ENCODE peak calls at places on chromosomes 5 and 9, in five cellular contexts. X is heart left ventricle, R is astrocyte, H is AG09309, C is GM06990. V is an unnamed sample.

GRCh38 chr5:124810420-124810819 is 64.0 kb upstream of the ZNF608 start:
- DNase-seq in X (no peak), R (no peak), H (no peak), C (no peak), V (no peak)

GRCh38 chr5:138789771-138790242 is 36.6 kb downstream of the CTNNA1 start:
- DNase-seq in X (no peak), R (no peak), H (no peak), C (peak; percentile 7), V (no peak)

GRCh38 chr5:103434057-103434456 is 128.5 kb downstream of the NUDT12 start:
- DNase-seq in X (no peak), R (no peak), H (no peak), C (no peak), V (no peak)

GRCh38 chr5:197892-198489 is 6.7 kb downstream of the LRRC14B start:
- DNase-seq in X (no peak), R (no peak), H (no peak), C (no peak), V (no peak)

GRCh38 chr9:136899196-136899595 is 12.9 kb downstream of the TRAF2 start:
- DNase-seq in X (no peak), R (no peak), H (no peak), C (peak; percentile 71), V (no peak)

GRCh38 chr5:33761139-33761538 is 130.7 kb downstream of the ADAMTS12 start:
- DNase-seq in X (no peak), R (peak; percentile 67), H (no peak), C (no peak), V (no peak)

GRCh38 chr9:5749306-5749705 is 83.6 kb downstream of the ERMP1 start:
- DNase-seq in X (no peak), R (no peak), H (no peak), C (no peak), V (no peak)

GRCh38 chr9:105421864-105422263 is 26.0 kb upstream of the FSD1L start:
- DNase-seq in X (no peak), R (no peak), H (no peak), C (no peak), V (no peak)

GRCh38 chr9:104934686-104935413 is 6.9 kb upstream of the ABCA1 start:
- DNase-seq in X (no peak), R (no peak), H (no peak), C (no peak), V (no peak)

GRCh38 chr5:128644863-128645262 is 106.8 kb upstream of the FBN2 start:
- DNase-seq in X (no peak), R (peak; percentile 71), H (peak; percentile 45), C (no peak), V (no peak)

GRCh38 chr9:84339951-84340350 is 607 bp downstream of the SLC28A3 start:
- DNase-seq in X (peak; percentile 14), R (no peak), H (no peak), C (no peak), V (no peak)

GRCh38 chr5:442335-443238 is at the start of gene EXOC3:
- DNase-seq in X (peak; percentile 78), R (peak; percentile 38), H (no peak), C (peak; percentile 85), V (no peak)

GRCh38 chr5:172941067-172941516 is 18.1 kb upstream of the RPL26L1 start:
- DNase-seq in X (no peak), R (no peak), H (no peak), C (no peak), V (no peak)

GRCh38 chr9:17600962-17601593 is 22.2 kb downstream of the SH3GL2 start:
- DNase-seq in X (no peak), R (peak; percentile 59), H (peak; percentile 8), C (no peak), V (no peak)

GRCh38 chr9:89489548-89490527 is 8.1 kb downstream of the SEMA4D start:
- DNase-seq in X (no peak), R (no peak), H (no peak), C (no peak), V (no peak)

GRCh38 chr9:2307480-2307879 is 292.3 kb downstream of the SMARCA2 start:
- DNase-seq in X (no peak), R (no peak), H (peak; percentile 29), C (no peak), V (peak; percentile 22)

GRCh38 chr5:127757576-127757975 is 54.4 kb downstream of the CCDC192 start:
- DNase-seq in X (peak; percentile 23), R (peak; percentile 50), H (peak; percentile 55), C (no peak), V (peak; percentile 27)

GRCh38 chr5:79842006-79842881 is 148.8 kb downstream of the MTX3 start:
- DNase-seq in X (no peak), R (no peak), H (no peak), C (no peak), V (no peak)

GRCh38 chr5:68074048-68074632 is 141.4 kb upstream of the PIK3R1 start:
- DNase-seq in X (no peak), R (no peak), H (no peak), C (no peak), V (no peak)

GRCh38 chr5:63085551-63085950 is 506.9 kb downstream of the LRRC70 start:
- DNase-seq in X (no peak), R (no peak), H (no peak), C (no peak), V (no peak)

GRCh38 chr9:123643518-123643917 is 286.4 kb downstream of the DENND1A start:
- DNase-seq in X (no peak), R (no peak), H (no peak), C (no peak), V (no peak)

GRCh38 chr9:131394464-131395026 is 659 bp downstream of the PRRC2B start:
- DNase-seq in X (peak; percentile 67), R (no peak), H (no peak), C (peak; percentile 69), V (no peak)

GRCh38 chr9:117777823-117778222 is 73.6 kb downstream of the TLR4 start:
- DNase-seq in X (peak; percentile 20), R (no peak), H (no peak), C (no peak), V (no peak)

GRCh38 chr9:121107041-121107440 is 32.3 kb downstream of the CNTRL start:
- DNase-seq in X (no peak), R (no peak), H (no peak), C (no peak), V (no peak)

GRCh38 chr9:135504262-135505229 is 4.1 kb downstream of the MRPS2 start:
- DNase-seq in X (peak; percentile 51), R (peak; percentile 14), H (no peak), C (no peak), V (no peak)

GRCh38 chr9:91786132-91786896 is 163.7 kb downstream of the ROR2 start:
- DNase-seq in X (no peak), R (no peak), H (no peak), C (no peak), V (no peak)

GRCh38 chr9:79312686-79313421 is 258.9 kb upstream of the TLE4 start:
- DNase-seq in X (no peak), R (no peak), H (no peak), C (no peak), V (no peak)

GRCh38 chr9:23492126-23493002 is 333.7 kb downstream of the ELAVL2 start:
- DNase-seq in X (no peak), R (peak; percentile 16), H (no peak), C (no peak), V (peak; percentile 42)

GRCh38 chr5:14260637-14261036 is 117.5 kb downstream of the TRIO start:
- DNase-seq in X (no peak), R (no peak), H (no peak), C (no peak), V (no peak)

GRCh38 chr5:14257995-14258403 is 114.9 kb downstream of the TRIO start:
- DNase-seq in X (no peak), R (no peak), H (no peak), C (peak; percentile 62), V (no peak)

GRCh38 chr5:14256756-14257393 is 113.7 kb downstream of the TRIO start:
- DNase-seq in X (no peak), R (no peak), H (no peak), C (no peak), V (no peak)

GRCh38 chr5:14261237-14261636 is 118.1 kb downstream of the TRIO start:
- DNase-seq in X (no peak), R (no peak), H (no peak), C (no peak), V (no peak)

GRCh38 chr5:14258840-14259239 is 115.7 kb downstream of the TRIO start:
- DNase-seq in X (no peak), R (no peak), H (no peak), C (peak; percentile 56), V (no peak)
- TF ChIP-seq CTCF in X (no peak), R (no peak), H (no peak), C (peak; percentile 16), V (no peak)

GRCh38 chr9:122348791-122349190 is 22.0 kb upstream of the PTGS1 start:
- DNase-seq in X (no peak), R (no peak), H (no peak), C (no peak), V (no peak)

GRCh38 chr9:122348288-122348777 is 22.5 kb upstream of the PTGS1 start:
- DNase-seq in X (no peak), R (no peak), H (no peak), C (no peak), V (no peak)

GRCh38 chr9:122347348-122348287 is 23.2 kb upstream of the PTGS1 start:
- DNase-seq in X (no peak), R (no peak), H (no peak), C (no peak), V (no peak)

GRCh38 chr9:122349201-122349600 is 21.6 kb upstream of the PTGS1 start:
- DNase-seq in X (no peak), R (no peak), H (no peak), C (no peak), V (no peak)

GRCh38 chr9:122346478-122347347 is 24.1 kb upstream of the PTGS1 start:
- DNase-seq in X (peak; percentile 72), R (no peak), H (no peak), C (no peak), V (no peak)
- H3K4me3 ChIP-seq in X (peak overlapping the region; percentile 60), R (peak overlapping the region; percentile 60), H (peak overlapping the region; percentile 60), C (peak overlapping the region; percentile 55), V (peak overlapping the region; percentile 60)

GRCh38 chr9:70119786-70120185 is 76.1 kb downstream of the MAMDC2 start:
- DNase-seq in X (no peak), R (no peak), H (no peak), C (no peak), V (no peak)

GRCh38 chr9:70121818-70122436 is 78.3 kb downstream of the MAMDC2 start:
- DNase-seq in X (no peak), R (peak; percentile 82), H (no peak), C (no peak), V (no peak)

GRCh38 chr9:70117835-70118319 is 74.2 kb downstream of the MAMDC2 start:
- DNase-seq in X (no peak), R (peak; percentile 88), H (no peak), C (no peak), V (no peak)

GRCh38 chr9:70123695-70124094 is 80.0 kb downstream of the MAMDC2 start:
- DNase-seq in X (no peak), R (no peak), H (no peak), C (no peak), V (no peak)

GRCh38 chr9:70120834-70121510 is 77.3 kb downstream of the MAMDC2 start:
- DNase-seq in X (peak; percentile 28), R (peak; percentile 97), H (peak; percentile 84), C (no peak), V (peak; percentile 40)
- TF ChIP-seq CTCF in X (no peak), R (peak; percentile 11), H (peak; percentile 50), C (no peak), V (peak; percentile 51)

DNA sequence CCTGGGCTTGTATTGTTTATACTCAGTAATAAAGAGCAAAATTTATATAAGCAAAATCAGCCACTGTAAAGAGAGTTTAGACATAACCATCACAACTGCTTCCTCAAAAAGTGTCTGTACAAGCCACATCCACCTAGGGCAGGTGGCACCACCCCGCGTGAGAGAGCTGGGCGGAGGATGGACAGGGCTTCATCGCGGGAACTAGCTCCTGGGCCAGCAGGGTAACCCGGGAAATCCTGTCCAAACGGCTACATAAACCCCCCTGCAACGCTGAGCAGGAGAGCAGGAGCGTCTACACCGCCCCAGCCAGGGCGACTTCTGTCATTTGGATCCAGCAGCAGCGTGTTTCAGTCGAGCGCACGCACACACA is 1.3 kb downstream of the SLC6A3 start:
- DNase-seq in X (no peak), R (no peak), H (no peak), C (no peak), V (no peak)
- H3K4me3 ChIP-seq in X (no peak overlapping the region), R (no peak overlapping the region), H (no peak overlapping the region), C (no peak overlapping the region), V (no peak overlapping the region)

V was measured in epithelial cell of proximal tubule.